ENCODE peak calls at places on chromosomes 6 and 20, in five cellular contexts. Y is transverse colon, D is heart left ventricle, O is A549, S is HCT116. A is an unnamed sample.

GRCh38 chr20:20915855-20916254 is 190.3 kb downstream of the LINC00237 start:
- DNase-seq in Y (no peak), D (no peak), O (no peak), S (no peak), A (no peak)

GRCh38 chr20:2688041-2688591 is 4.5 kb upstream of the EBF4 start:
- DNase-seq in Y (peak), D (peak), O (no peak), S (peak), A (peak)

GRCh38 chr20:7087803-7088202 is 320.3 kb downstream of the BMP2 start:
- DNase-seq in Y (no peak), D (no peak), O (no peak), S (no peak), A (no peak)

GRCh38 chr6:151288711-151289398 is 49.1 kb downstream of the AKAP12 start:
- DNase-seq in Y (no peak), D (no peak), O (no peak), S (no peak), A (no peak)

GRCh38 chr6:159800141-159800865 is at the start of gene PNLDC1:
- DNase-seq in Y (no peak), D (no peak), O (no peak), S (no peak), A (no peak)

GRCh38 chr6:127737768-127738167 is 160.8 kb downstream of the C6orf58 start:
- DNase-seq in Y (no peak), D (no peak), O (no peak), S (no peak), A (no peak)

GRCh38 chr6:138004423-138005287 is 102.6 kb downstream of the PERP start:
- DNase-seq in Y (no peak), D (no peak), O (peak), S (peak), A (no peak)

GRCh38 chr20:35597186-35597585 is 18.4 kb upstream of the SPAG4 start:
- DNase-seq in Y (no peak), D (no peak), O (no peak), S (no peak), A (no peak)

GRCh38 chr6:160141001-160141726 is 19.5 kb downstream of the SLC22A1 start:
- DNase-seq in Y (no peak), D (no peak), O (no peak), S (no peak), A (no peak)

GRCh38 chr20:57615472-57615855 is 4.8 kb downstream of the ZBP1 start:
- DNase-seq in Y (no peak), D (peak), O (no peak), S (no peak), A (no peak)

GRCh38 chr6:13119549-13119948 is 208.8 kb downstream of the TBC1D7 start:
- DNase-seq in Y (no peak), D (no peak), O (no peak), S (no peak), A (no peak)

GRCh38 chr20:56430471-56430870 is 18.4 kb downstream of the CASS4 start:
- DNase-seq in Y (no peak), D (no peak), O (no peak), S (no peak), A (no peak)

GRCh38 chr6:169583867-169584541 is 117.8 kb downstream of the WDR27 start:
- DNase-seq in Y (no peak), D (no peak), O (no peak), S (no peak), A (no peak)

GRCh38 chr20:59672576-59672975 is 68.2 kb downstream of the PHACTR3 start:
- DNase-seq in Y (no peak), D (no peak), O (no peak), S (no peak), A (no peak)

GRCh38 chr6:83853178-83853967 is at the start of gene RIPPLY2:
- DNase-seq in Y (peak), D (no peak), O (no peak), S (no peak), A (peak)

GRCh38 chr20:19835533-19836222 is 77.6 kb downstream of the RIN2 start:
- DNase-seq in Y (no peak), D (peak), O (no peak), S (no peak), A (no peak)

GRCh38 chr6:72984981-72985665 is 240.2 kb downstream of the KHDC1L start:
- DNase-seq in Y (no peak), D (no peak), O (no peak), S (no peak), A (no peak)

GRCh38 chr6:30322527-30323501 is 3.9 kb upstream of the TRIM39 start:
- DNase-seq in Y (no peak), D (no peak), O (no peak), S (no peak), A (no peak)

GRCh38 chr6:169784941-169785340 is 33.5 kb downstream of the ERMARD start:
- DNase-seq in Y (no peak), D (no peak), O (no peak), S (no peak), A (peak)

GRCh38 chr6:138307816-138308727 is 69.6 kb upstream of the SMIM28 start:
- DNase-seq in Y (peak), D (peak), O (no peak), S (no peak), A (no peak)

GRCh38 chr20:17673082-17673481 is 9.0 kb downstream of the RRBP1 start:
- DNase-seq in Y (no peak), D (no peak), O (no peak), S (no peak), A (no peak)

GRCh38 chr20:50416930-50417329 is 93.3 kb upstream of the PTPN1 start:
- DNase-seq in Y (no peak), D (no peak), O (no peak), S (no peak), A (no peak)

GRCh38 chr20:50417484-50418235 is 92.5 kb upstream of the PTPN1 start:
- DNase-seq in Y (no peak), D (no peak), O (no peak), S (no peak), A (no peak)

GRCh38 chr20:50416269-50416863 is 93.8 kb upstream of the PTPN1 start:
- DNase-seq in Y (no peak), D (no peak), O (no peak), S (no peak), A (peak)

GRCh38 chr20:50415031-50415515 is 95.1 kb upstream of the PTPN1 start:
- DNase-seq in Y (no peak), D (no peak), O (no peak), S (peak), A (no peak)

GRCh38 chr20:50415516-50416268 is 94.5 kb upstream of the PTPN1 start:
- DNase-seq in Y (peak), D (peak), O (peak), S (peak), A (peak)
- TF ChIP-seq POLR2A in Y (peak), D (peak), O (no peak), S (no peak), A (peak)

GRCh38 chr20:50129662-50130345 is 16.9 kb upstream of the UBE2V1 start:
- DNase-seq in Y (no peak), D (no peak), O (peak), S (no peak), A (no peak)
- H3K27ac ChIP-seq in Y (peak), D (peak), O (no peak), S (no peak), A (no peak)

GRCh38 chr6:125086716-125087115 is 66.9 kb upstream of the TPD52L1 start:
- DNase-seq in Y (no peak), D (no peak), O (no peak), S (no peak), A (no peak)

GRCh38 chr6:125078602-125079321 is 74.8 kb upstream of the TPD52L1 start:
- DNase-seq in Y (no peak), D (no peak), O (no peak), S (no peak), A (no peak)

GRCh38 chr6:125082931-125083683 is 70.5 kb upstream of the TPD52L1 start:
- DNase-seq in Y (no peak), D (no peak), O (no peak), S (no peak), A (no peak)

GRCh38 chr6:125088963-125089362 is 64.6 kb upstream of the TPD52L1 start:
- DNase-seq in Y (no peak), D (no peak), O (no peak), S (no peak), A (no peak)

DNA sequence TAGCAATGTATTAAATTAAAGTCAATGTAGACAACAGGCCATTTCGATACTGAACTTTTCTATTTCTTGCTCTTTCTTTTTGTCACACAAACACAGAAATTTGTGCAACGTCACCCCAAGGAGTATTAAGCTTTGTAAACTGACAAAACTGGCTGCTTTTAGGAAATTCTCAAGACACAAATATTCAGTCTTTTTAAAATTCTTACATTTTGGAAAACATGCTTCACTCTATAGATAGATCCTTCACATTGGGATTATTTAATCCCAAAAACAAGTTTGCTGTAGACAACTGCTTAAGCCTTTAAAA is 69.9 kb upstream of the TPD52L1 start:
- DNase-seq in Y (no peak), D (no peak), O (no peak), S (no peak), A (no peak)
- TF ChIP-seq POLR2A in Y (no peak), D (no peak), O (no peak), S (no peak), A (no peak)

GRCh38 chr6:57137392-57137791 is 34.7 kb upstream of the BAG2 start:
- DNase-seq in Y (no peak), D (no peak), O (no peak), S (no peak), A (no peak)
- H3K27ac ChIP-seq in Y (no peak), D (no peak), O (no peak), S (no peak), A (no peak)

GRCh38 chr20:47300071-47300470 is 56.4 kb downstream of the ZMYND8 start:
- DNase-seq in Y (no peak), D (no peak), O (no peak), S (no peak), A (no peak)
- TF ChIP-seq POLR2A in Y (no peak), D (no peak), O (no peak), S (no peak), A (no peak)

A was measured in adrenal gland.